ENCODE peak calls at places on chromosome 18, in four cellular contexts. L, E, A and K are unnamed samples.

GRCh38 chr18:48933578-48934399 is 17.0 kb downstream of the SMAD7 start:
- DNase-seq in L (peak; percentile 62), E (no peak), A (no peak), K (no peak)

GRCh38 chr18:12904012-12904516 is 20.0 kb upstream of the PTPN2 start:
- DNase-seq in L (no peak), E (peak; percentile 20), A (no peak), K (no peak)

GRCh38 chr18:47826157-47827074 is 104.0 kb downstream of the SMAD2 start:
- DNase-seq in L (no peak), E (no peak), A (no peak), K (peak; percentile 30)

GRCh38 chr18:73784853-73785252 is 362.8 kb downstream of the FBXO15 start:
- DNase-seq in L (no peak), E (no peak), A (no peak), K (no peak)

GRCh38 chr18:22044474-22045220 is 124.7 kb upstream of the GATA6 start:
- DNase-seq in L (no peak), E (no peak), A (no peak), K (peak; percentile 73)

GRCh38 chr18:62751341-62751821 is 36.0 kb downstream of the PHLPP1 start:
- DNase-seq in L (no peak), E (peak; percentile 73), A (no peak), K (no peak)

GRCh38 chr18:39173022-39173421 is 1607.4 kb upstream of the CELF4 start:
- DNase-seq in L (peak; percentile 63), E (peak; percentile 9), A (no peak), K (no peak)

GRCh38 chr18:3254725-3255124 is 7.1 kb downstream of the MYL12A start:
- DNase-seq in L (no peak), E (no peak), A (no peak), K (no peak)

GRCh38 chr18:40651163-40651562 is 1303.9 kb upstream of the PIK3C3 start:
- DNase-seq in L (no peak), E (no peak), A (no peak), K (no peak)

GRCh38 chr18:56333146-56333545 is 305.2 kb downstream of the TXNL1 start:
- DNase-seq in L (no peak), E (no peak), A (no peak), K (no peak)

GRCh38 chr18:35244671-35245070 is 3.8 kb downstream of the ZNF397 start:
- DNase-seq in L (no peak), E (no peak), A (no peak), K (no peak)

GRCh38 chr18:35245719-35246317 is 5.0 kb downstream of the ZNF397 start:
- DNase-seq in L (peak; percentile 4), E (no peak), A (no peak), K (no peak)

GRCh38 chr18:35248429-35248828 is 7.6 kb downstream of the ZNF397 start:
- DNase-seq in L (no peak), E (no peak), A (no peak), K (no peak)

GRCh38 chr18:35246831-35247230 is 6.0 kb downstream of the ZNF397 start:
- DNase-seq in L (no peak), E (no peak), A (no peak), K (no peak)

GRCh38 chr18:35247412-35248249 is 6.8 kb downstream of the ZNF397 start:
- DNase-seq in L (no peak), E (no peak), A (no peak), K (no peak)
- H3K9me3 ChIP-seq in L (peaks cover 65% of the 10 kb centered on the region), E (peaks cover 3% of the 10 kb centered on the region), A (peaks cover 5% of the 10 kb centered on the region), K (no peaks in the 10 kb centered on the region)

DNA sequence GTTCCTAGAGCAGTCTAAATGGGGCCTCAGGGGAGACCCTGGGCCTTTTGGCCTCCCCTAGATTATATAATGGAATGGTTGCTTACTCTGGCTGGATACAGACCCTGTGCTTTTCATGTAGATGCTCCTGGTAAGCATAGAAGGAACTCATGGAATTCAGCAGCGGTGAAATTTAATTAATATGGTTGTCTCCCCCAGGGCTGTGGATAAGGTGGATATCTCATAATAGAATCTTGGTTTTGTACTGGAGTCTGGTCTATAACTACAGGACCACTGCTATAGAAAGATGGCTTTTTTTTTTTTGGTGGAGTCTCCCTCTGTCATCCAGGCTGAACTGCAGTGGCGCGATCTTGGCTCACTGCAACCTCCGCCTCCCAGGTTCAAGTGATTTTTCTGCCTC is 84.5 kb downstream of the HRH4 start:
- DNase-seq in L (no peak), E (no peak), A (no peak), K (no peak)
- H3K36me3 ChIP-seq in L (no peaks in the 10 kb centered on the region), E (no peaks in the 10 kb centered on the region), A (no peaks in the 10 kb centered on the region), K (no peaks in the 10 kb centered on the region)

DNA sequence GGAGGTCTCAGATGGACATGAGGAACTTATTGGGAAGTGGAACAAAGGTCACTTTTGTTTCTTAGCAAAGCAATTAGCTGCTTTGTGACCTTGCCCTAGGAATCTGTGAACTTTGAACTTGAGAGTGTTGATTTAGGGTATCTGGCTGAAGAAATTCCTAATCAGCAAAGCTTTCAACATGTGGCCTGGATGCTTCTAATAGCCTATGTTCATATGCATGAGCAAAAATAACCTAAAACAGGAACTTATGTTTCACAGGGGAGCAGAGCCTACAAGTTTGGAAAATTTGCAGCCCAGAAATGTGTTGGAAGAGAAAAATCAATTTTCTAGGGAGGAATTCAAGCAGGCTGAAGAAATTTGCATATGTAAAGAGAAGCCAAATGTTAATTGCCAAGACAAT is 405.8 kb upstream of the SALL3 start:
- DNase-seq in L (no peak), E (no peak), A (no peak), K (no peak)
- H3K9me3 ChIP-seq in L (peaks cover 43% of the 10 kb centered on the region), E (no peaks in the 10 kb centered on the region), A (no peaks in the 10 kb centered on the region), K (peaks cover 38% of the 10 kb centered on the region)

DNA sequence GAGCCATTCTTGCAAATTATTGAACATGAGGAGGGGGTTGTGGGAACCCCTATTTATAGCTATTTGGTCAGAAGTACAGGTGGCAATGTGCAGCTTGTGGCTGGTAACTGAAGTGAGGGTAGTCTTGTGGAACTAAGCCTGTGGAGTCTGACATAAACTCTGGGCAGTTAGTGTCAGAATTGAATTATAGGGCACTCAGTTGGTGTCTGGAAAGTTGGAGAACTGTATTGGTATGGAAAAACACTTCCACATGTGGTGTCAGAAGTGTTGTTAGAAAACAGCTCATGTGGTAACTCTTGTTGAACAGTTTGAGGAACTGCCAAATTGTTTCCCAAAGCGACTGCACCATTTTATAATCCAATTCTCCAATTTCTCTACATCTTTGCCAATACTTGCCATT is 7.5 kb downstream of the RALBP1 start:
- DNase-seq in L (no peak), E (no peak), A (no peak), K (no peak)
- H3K36me3 ChIP-seq in L (no peaks in the 10 kb centered on the region), E (no peaks in the 10 kb centered on the region), A (no peaks in the 10 kb centered on the region), K (no peaks in the 10 kb centered on the region)

GRCh38 chr18:78699516-78699915 is 280.1 kb upstream of the SALL3 start:
- DNase-seq in L (no peak), E (no peak), A (no peak), K (no peak)
- H3K9me3 ChIP-seq in L (peaks cover 31% of the 10 kb centered on the region), E (no peaks in the 10 kb centered on the region), A (no peaks in the 10 kb centered on the region), K (no peaks in the 10 kb centered on the region)

DNA sequence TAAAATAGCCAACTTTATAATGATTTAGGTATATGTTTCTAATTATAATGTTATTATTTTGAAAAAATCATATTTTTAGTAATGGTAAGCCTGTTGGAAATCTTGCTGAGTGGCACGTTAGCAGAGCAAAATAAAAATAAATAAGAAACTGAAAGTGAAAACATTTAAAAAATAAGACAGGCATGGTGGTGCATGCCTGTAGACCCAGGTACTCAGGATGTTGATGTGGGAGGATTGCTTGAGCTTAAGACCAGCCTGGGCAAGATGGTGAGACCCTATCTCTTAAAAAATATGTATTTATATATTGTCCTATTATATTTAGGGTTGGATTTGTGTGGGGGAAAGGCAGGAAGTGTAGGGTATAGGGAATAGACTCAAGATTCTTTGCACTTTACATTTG is 15.8 kb upstream of the ANKRD12 start:
- DNase-seq in L (no peak), E (no peak), A (no peak), K (no peak)
- H3K36me3 ChIP-seq in L (peaks cover 25% of the 10 kb centered on the region), E (no peaks in the 10 kb centered on the region), A (peaks cover 34% of the 10 kb centered on the region), K (peaks cover 6% of the 10 kb centered on the region)

GRCh38 chr18:34890486-34891085 is 150.6 kb upstream of the MAPRE2 start:
- DNase-seq in L (no peak), E (no peak), A (no peak), K (no peak)
- H3K9me3 ChIP-seq in L (no peaks in the 10 kb centered on the region), E (no peaks in the 10 kb centered on the region), A (no peaks in the 10 kb centered on the region), K (no peaks in the 10 kb centered on the region)

GRCh38 chr18:26052497-26052896 is 37.9 kb downstream of the SS18 start:
- DNase-seq in L (peak; percentile 37), E (peak; percentile 1), A (no peak), K (no peak)
- H3K36me3 ChIP-seq in L (peaks cover 31% of the 10 kb centered on the region), E (peaks cover 3% of the 10 kb centered on the region), A (peaks cover 19% of the 10 kb centered on the region), K (no peaks in the 10 kb centered on the region)